ENCODE peak calls at places on chromosomes 11 and 22, in four cellular contexts. T, E, C and U are unnamed samples.

GRCh38 chr11:73249304-73249703 is 22.8 kb upstream of the P2RY6 start:
- DNase-seq in T (no peak), E (no peak), C (peak; percentile 46), U (no peak)

GRCh38 chr22:36027960-36028645 is 521 bp downstream of the RBFOX2 start:
- DNase-seq in T (no peak), E (no peak), C (peak; percentile 51), U (peak; percentile 76)

GRCh38 chr22:48841881-48842582 is 985.6 kb downstream of the BRD1 start:
- DNase-seq in T (no peak), E (no peak), C (no peak), U (no peak)

GRCh38 chr11:73192272-73192671 is 25.8 kb upstream of the P2RY2 start:
- DNase-seq in T (peak; percentile 72), E (no peak), C (peak; percentile 76), U (no peak)

GRCh38 chr22:28034760-28035401 is 115.8 kb upstream of the PITPNB start:
- DNase-seq in T (no peak), E (peak; percentile 54), C (no peak), U (no peak)

GRCh38 chr22:29263791-29264216 is 4.0 kb downstream of the RHBDD3 start:
- DNase-seq in T (no peak), E (no peak), C (no peak), U (no peak)

GRCh38 chr11:12900496-12900895 is 108.6 kb upstream of the RASSF10 start:
- DNase-seq in T (no peak), E (peak; percentile 86), C (no peak), U (no peak)

GRCh38 chr22:32389685-32390084 is 22.4 kb downstream of the RTCB start:
- DNase-seq in T (peak; percentile 22), E (peak; percentile 16), C (no peak), U (peak; percentile 28)

GRCh38 chr22:31295413-31295812 is 3.1 kb upstream of the PIK3IP1 start:
- DNase-seq in T (no peak), E (no peak), C (no peak), U (no peak)

GRCh38 chr22:32695451-32695891 is 106.0 kb upstream of the TIMP3 start:
- DNase-seq in T (peak; percentile 33), E (peak; percentile 93), C (peak; percentile 53), U (no peak)

GRCh38 chr22:26718905-26719304 is 61.5 kb downstream of the MIAT start:
- DNase-seq in T (no peak), E (peak; percentile 80), C (no peak), U (no peak)

GRCh38 chr11:125268611-125269010 is 104.1 kb downstream of the PKNOX2 start:
- DNase-seq in T (no peak), E (no peak), C (no peak), U (no peak)

GRCh38 chr22:35567794-35568193 is 27.2 kb downstream of the RASD2 start:
- DNase-seq in T (no peak), E (no peak), C (no peak), U (no peak)

GRCh38 chr22:20085651-20086050 is 5.6 kb downstream of the DGCR8 start:
- DNase-seq in T (no peak), E (no peak), C (no peak), U (no peak)

GRCh38 chr22:20086101-20086599 is 6.1 kb downstream of the DGCR8 start:
- DNase-seq in T (no peak), E (no peak), C (no peak), U (no peak)

GRCh38 chr22:20083891-20084546 is 4.0 kb downstream of the DGCR8 start:
- DNase-seq in T (no peak), E (no peak), C (no peak), U (no peak)

GRCh38 chr22:20083157-20083890 is 3.3 kb downstream of the DGCR8 start:
- DNase-seq in T (no peak), E (no peak), C (no peak), U (no peak)

GRCh38 chr22:20084547-20085413 is 4.7 kb downstream of the DGCR8 start:
- DNase-seq in T (peak; percentile 20), E (no peak), C (no peak), U (peak; percentile 52)
- TF ChIP-seq CTCF in T (peak; percentile 50), E (peak; percentile 30), C (no peak), U (peak; percentile 36)

GRCh38 chr11:106021967-106022794 is at the start of gene MSANTD4:
- DNase-seq in T (peak; percentile 94), E (peak; percentile 100), C (peak; percentile 99), U (peak; percentile 94)
- TF ChIP-seq CTCF in T (no peak), E (no peak), C (no peak), U (no peak)

DNA sequence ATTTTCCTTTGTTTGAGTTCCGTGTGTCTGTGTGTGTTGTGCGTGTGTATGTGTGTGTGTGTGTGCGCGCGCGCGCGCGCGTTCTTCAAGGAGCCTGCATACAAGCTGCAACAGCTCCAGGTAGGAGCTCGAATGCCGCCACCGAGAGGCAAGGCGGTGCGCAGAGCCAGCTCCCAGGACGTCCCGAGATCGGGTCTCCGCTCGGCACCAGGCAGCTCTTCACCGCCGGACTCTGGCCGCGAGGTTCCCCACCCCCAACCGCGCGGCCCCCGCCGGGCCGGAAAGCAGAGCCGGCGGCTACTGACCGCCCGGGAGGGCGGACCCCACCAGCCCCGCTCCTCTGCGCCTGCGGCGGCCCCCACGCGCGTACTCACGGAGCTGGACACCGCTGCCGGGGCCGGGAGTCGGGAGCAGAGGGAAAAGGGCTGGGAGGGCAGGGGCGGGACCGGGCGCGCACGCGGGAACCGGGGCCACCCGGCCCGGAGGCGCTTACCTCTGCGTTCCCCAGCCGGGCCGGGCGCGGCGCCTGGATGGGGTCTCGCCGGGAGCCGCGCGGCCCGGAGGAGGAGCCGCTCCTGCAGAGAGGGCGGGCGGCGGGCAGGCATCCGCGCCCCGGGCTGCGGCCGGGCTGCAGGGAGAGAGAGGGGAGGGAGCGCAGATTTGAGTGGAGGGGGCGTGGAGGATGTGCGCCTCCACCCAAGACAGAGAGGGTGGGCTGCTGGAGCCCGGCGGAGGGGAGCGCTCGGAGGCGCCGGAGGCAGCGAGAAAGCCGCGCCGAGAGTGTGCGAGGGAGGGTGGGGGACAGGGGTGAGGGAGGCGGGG is 40.3 kb upstream of the AKIP1 start:
- DNase-seq in T (peak; percentile 65), E (peak; percentile 75), C (peak; percentile 67), U (peak; percentile 62)
- TF ChIP-seq CTCF in T (no peak), E (no peak), C (no peak), U (no peak)

GRCh38 chr11:117817213-117818035 is 7.1 kb downstream of the FXYD2 start:
- DNase-seq in T (peak; percentile 81), E (peak; percentile 78), C (peak; percentile 95), U (peak; percentile 90)

GRCh38 chr11:117820516-117820915 is 4.0 kb downstream of the FXYD2 start:
- DNase-seq in T (no peak), E (no peak), C (no peak), U (no peak)

GRCh38 chr11:117820071-117820470 is 4.5 kb downstream of the FXYD2 start:
- DNase-seq in T (no peak), E (no peak), C (peak; percentile 76), U (no peak)

GRCh38 chr11:117818036-117818858 is 6.3 kb downstream of the FXYD2 start:
- DNase-seq in T (no peak), E (peak; percentile 31), C (no peak), U (no peak)

DNA sequence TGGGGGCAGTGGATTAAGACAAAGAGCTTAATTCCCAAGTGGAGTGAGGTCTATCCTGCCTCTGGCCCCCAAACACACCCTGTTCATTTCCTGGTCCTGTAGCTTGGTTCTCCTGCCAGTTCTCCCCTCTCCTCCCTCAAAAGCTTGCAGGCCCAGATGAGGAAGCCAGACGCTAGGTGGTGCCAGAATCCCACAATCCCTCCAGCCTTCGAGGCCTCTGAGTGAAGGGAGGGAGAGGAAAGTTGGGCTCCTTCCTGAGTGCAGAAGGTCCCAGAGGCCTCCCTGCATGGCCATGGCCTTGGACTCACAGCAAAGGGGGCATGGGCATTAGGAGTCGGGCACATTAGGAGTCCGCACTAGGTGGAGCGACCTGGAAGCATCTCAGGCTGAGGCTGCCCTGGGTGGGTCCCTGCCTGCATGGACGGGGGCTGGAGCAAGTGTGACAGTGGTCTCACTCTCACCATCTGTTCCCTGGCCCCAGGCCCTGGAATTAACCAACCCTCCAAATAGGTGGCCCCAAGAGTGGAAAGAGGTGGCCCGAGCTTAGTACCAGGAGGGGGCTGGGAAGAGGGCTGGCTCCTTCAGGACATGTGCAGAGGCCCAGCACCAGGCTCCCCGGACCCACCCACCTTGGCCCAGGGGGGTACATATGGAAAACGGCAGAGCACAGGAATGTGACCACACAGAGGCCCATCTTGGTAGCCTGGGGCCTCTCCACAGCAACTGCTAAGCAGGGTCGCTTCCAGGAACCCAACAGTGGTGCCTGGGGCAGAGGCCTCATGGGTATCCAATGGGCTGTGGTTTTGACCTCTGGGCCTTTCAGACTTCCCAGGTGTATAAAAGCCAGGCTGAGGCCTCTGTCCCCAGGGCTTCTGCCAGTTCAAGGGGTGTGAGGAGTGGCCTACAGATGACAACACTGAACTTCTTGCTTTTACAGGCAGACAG is 5.2 kb downstream of the FXYD2 start:
- DNase-seq in T (peak; percentile 80), E (peak; percentile 84), C (peak; percentile 76), U (peak; percentile 85)
- TF ChIP-seq CTCF in T (peak; percentile 44), E (peak; percentile 94), C (no peak), U (peak; percentile 21)

DNA sequence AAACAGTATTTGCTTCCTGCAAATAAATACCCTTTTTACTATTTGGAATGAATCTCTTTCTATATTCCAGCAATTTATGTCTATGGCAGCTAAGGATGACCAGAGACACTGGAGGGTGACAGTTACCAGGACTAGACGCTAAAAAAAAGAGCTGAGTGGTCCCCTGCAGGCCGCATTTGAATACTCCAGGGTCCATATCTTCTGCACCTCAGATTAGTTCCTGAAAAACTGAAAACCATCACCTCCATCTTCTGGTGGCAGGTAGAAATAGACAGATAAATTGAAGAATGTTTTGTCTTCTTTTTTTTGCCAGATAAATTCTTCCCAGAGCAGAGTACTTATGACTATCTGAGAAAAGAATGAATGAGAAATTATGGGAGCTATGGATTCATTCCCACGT is 145.6 kb downstream of the CSNK2A3 start:
- DNase-seq in T (no peak), E (no peak), C (no peak), U (no peak)
- TF ChIP-seq CTCF in T (no peak), E (no peak), C (no peak), U (no peak)

GRCh38 chr11:57801185-57801490 is 39.5 kb downstream of the CTNND1 start:
- DNase-seq in T (no peak), E (no peak), C (no peak), U (no peak)

GRCh38 chr11:57802411-57802810 is 40.8 kb downstream of the CTNND1 start:
- DNase-seq in T (no peak), E (no peak), C (no peak), U (no peak)

GRCh38 chr11:57800444-57801184 is 39.0 kb downstream of the CTNND1 start:
- DNase-seq in T (peak; percentile 40), E (peak; percentile 77), C (no peak), U (peak; percentile 43)

GRCh38 chr11:57805780-57806179 is 44.2 kb downstream of the CTNND1 start:
- DNase-seq in T (no peak), E (no peak), C (no peak), U (no peak)

GRCh38 chr11:57804466-57804865 is 42.9 kb downstream of the CTNND1 start:
- DNase-seq in T (no peak), E (no peak), C (no peak), U (no peak)
- TF ChIP-seq CTCF in T (no peak), E (no peak), C (no peak), U (no peak)

GRCh38 chr22:37884420-37884819 is 21.7 kb upstream of the MICALL1 start:
- DNase-seq in T (no peak), E (peak; percentile 74), C (no peak), U (no peak)

GRCh38 chr22:37891926-37892325 is 14.2 kb upstream of the MICALL1 start:
- DNase-seq in T (no peak), E (no peak), C (no peak), U (no peak)

GRCh38 chr22:37893583-37893983 is 12.5 kb upstream of the MICALL1 start:
- DNase-seq in T (no peak), E (no peak), C (no peak), U (no peak)

GRCh38 chr22:37892566-37893338 is 13.3 kb upstream of the MICALL1 start:
- DNase-seq in T (no peak), E (peak; percentile 64), C (no peak), U (no peak)

GRCh38 chr22:37887610-37888378 is 18.3 kb upstream of the MICALL1 start:
- DNase-seq in T (no peak), E (peak; percentile 93), C (no peak), U (peak; percentile 64)
- TF ChIP-seq CTCF in T (peak; percentile 49), E (peak; percentile 87), C (no peak), U (no peak)